ENCODE peak calls at places on chromosome 20, in six cellular contexts. B is right lobe of liver, M is K562, H is Panc1, Y is heart right ventricle, L is A549. I is an unnamed sample.
A peak's percentile ranks its signal among the peaks of the same experiment; 100 is the strongest.

GRCh38 chr20:19272976-19273654 is 60.7 kb downstream of the SLC24A3 start:
- ATAC-seq in B (no peak), M (no peak), Y (no peak), L (no peak), H (no peak), I (no peak)

GRCh38 chr20:32792316-32792715 is 27.4 kb upstream of the MAPRE1 start:
- ATAC-seq in L (no peak), H (no peak), Y (no peak), B (no peak), M (no peak), I (no peak)

GRCh38 chr20:45886590-45887345 is 654 bp downstream of the SPATA25 start:
- ATAC-seq in Y (no peak), H (no peak), L (no peak), M (no peak), B (no peak), I (no peak)

GRCh38 chr20:8924539-8924938 is 144.3 kb upstream of the PLCB4 start:
- ATAC-seq in Y (no peak), H (no peak), L (no peak), B (no peak), M (no peak), I (no peak)

GRCh38 chr20:49028684-49029083 is 17.4 kb upstream of the CSE1L start:
- ATAC-seq in M (peak; percentile 87), H (peak; percentile 82), Y (no peak), B (peak; percentile 33), L (peak; percentile 91), I (no peak)

GRCh38 chr20:16747291-16747811 is 807 bp upstream of the OTOR start:
- ATAC-seq in M (peak; percentile 71), B (peak; percentile 39), Y (no peak), H (no peak), L (peak; percentile 89), I (no peak)

GRCh38 chr20:45153756-45154155 is 20.9 kb upstream of the PI3 start:
- ATAC-seq in B (peak; percentile 53), M (no peak), Y (no peak), L (no peak), H (no peak), I (no peak)

GRCh38 chr20:6008254-6008653 is 45.6 kb downstream of the LRRN4 start:
- ATAC-seq in B (peak; percentile 45), M (no peak), Y (peak; percentile 66), L (no peak), H (no peak), I (peak; percentile 67)

GRCh38 chr20:5770240-5770986 is 20.2 kb downstream of the SHLD1 start:
- ATAC-seq in M (peak; percentile 43), L (no peak), B (no peak), H (no peak), Y (no peak), I (no peak)

GRCh38 chr20:4431446-4431845 is 290.3 kb upstream of the PRND start:
- ATAC-seq in Y (no peak), B (no peak), H (no peak), M (no peak), L (no peak), I (no peak)

GRCh38 chr20:34798328-34798727 is 27.1 kb downstream of the NCOA6 start:
- ATAC-seq in M (peak; percentile 17), B (no peak), H (no peak), Y (no peak), L (no peak), I (no peak)

GRCh38 chr20:53598140-53599038 is 4.8 kb upstream of the ZNF217 start:
- ATAC-seq in Y (no peak), H (no peak), B (no peak), L (no peak), M (no peak), I (no peak)

GRCh38 chr20:19928379-19929360 is 88.5 kb upstream of the NAA20 start:
- ATAC-seq in H (no peak), L (peak; percentile 38), Y (peak; percentile 14), M (no peak), B (no peak), I (peak; percentile 61)

GRCh38 chr20:54985100-54985499 is 509.7 kb downstream of the DOK5 start:
- ATAC-seq in H (no peak), B (no peak), M (no peak), L (no peak), Y (no peak), I (no peak)

GRCh38 chr20:54981181-54981580 is 505.8 kb downstream of the DOK5 start:
- ATAC-seq in L (no peak), Y (no peak), B (no peak), H (no peak), M (no peak), I (no peak)

GRCh38 chr20:54984104-54984448 is 508.7 kb downstream of the DOK5 start:
- ATAC-seq in M (no peak), H (no peak), B (no peak), Y (no peak), L (no peak), I (no peak)

DNA sequence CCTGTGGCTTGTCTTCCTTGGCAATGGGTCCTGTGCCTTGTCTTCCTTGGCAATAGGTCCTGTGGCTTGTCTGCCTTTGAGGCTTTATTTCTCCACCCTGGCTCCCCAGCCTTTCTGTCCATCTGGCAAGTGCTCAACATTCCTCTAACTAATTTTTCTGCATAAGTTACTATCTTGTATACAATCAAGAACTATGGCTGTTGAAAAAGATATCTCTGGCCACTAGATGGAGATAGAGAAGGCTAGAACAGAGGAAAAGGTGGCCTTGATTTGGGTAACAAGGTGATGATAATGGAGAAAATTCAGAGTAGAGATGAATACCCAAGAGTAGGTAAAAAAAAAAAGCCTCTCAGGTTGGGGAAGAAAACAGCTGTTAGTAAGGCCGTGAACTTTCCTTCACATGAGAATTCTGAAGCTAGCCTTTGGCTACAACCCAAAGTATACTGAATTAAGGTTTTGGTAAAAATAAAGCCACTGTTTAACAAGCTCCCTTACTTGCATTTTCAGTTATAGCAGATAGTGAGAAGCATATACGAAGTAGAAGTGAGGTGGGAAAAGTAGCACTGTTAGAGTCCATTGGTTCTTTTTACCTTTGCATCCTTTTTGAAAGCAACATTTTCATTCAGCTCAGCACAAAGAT is 505.0 kb downstream of the DOK5 start:
- ATAC-seq in Y (no peak), B (peak; percentile 42), M (no peak), L (peak; percentile 58), H (no peak), I (no peak)
- TF ChIP-seq CTCF in Y (peak; percentile 37), B (peak; percentile 48), M (no peak), L (peak; percentile 29), H (peak; percentile 39), I (no peak)

GRCh38 chr20:62370115-62370806 is 3.1 kb upstream of the LAMA5 start:
- ATAC-seq in Y (no peak), B (no peak), H (peak; percentile 37), M (no peak), L (peak; percentile 1), I (no peak)
- H3K4me1 ChIP-seq in Y (peaks cover 59% of the 10 kb centered on the region), B (no peaks in the 10 kb centered on the region), H (peaks cover 65% of the 10 kb centered on the region), M (peaks cover 39% of the 10 kb centered on the region), L (peaks cover 59% of the 10 kb centered on the region), I (peaks cover 57% of the 10 kb centered on the region)

GRCh38 chr20:62775206-62775605 is 21.1 kb upstream of the MRGBP start:
- ATAC-seq in B (no peak), H (no peak), M (no peak), L (no peak), Y (no peak), I (no peak)

GRCh38 chr20:62778058-62778457 is 18.2 kb upstream of the MRGBP start:
- ATAC-seq in H (no peak), L (no peak), M (no peak), Y (no peak), B (no peak), I (no peak)

GRCh38 chr20:62776035-62776691 is 20.1 kb upstream of the MRGBP start:
- ATAC-seq in H (peak; percentile 2), B (no peak), Y (no peak), M (peak; percentile 4), L (no peak), I (no peak)

GRCh38 chr20:62777528-62777830 is 18.8 kb upstream of the MRGBP start:
- ATAC-seq in B (no peak), M (no peak), Y (no peak), L (no peak), H (no peak), I (no peak)

DNA sequence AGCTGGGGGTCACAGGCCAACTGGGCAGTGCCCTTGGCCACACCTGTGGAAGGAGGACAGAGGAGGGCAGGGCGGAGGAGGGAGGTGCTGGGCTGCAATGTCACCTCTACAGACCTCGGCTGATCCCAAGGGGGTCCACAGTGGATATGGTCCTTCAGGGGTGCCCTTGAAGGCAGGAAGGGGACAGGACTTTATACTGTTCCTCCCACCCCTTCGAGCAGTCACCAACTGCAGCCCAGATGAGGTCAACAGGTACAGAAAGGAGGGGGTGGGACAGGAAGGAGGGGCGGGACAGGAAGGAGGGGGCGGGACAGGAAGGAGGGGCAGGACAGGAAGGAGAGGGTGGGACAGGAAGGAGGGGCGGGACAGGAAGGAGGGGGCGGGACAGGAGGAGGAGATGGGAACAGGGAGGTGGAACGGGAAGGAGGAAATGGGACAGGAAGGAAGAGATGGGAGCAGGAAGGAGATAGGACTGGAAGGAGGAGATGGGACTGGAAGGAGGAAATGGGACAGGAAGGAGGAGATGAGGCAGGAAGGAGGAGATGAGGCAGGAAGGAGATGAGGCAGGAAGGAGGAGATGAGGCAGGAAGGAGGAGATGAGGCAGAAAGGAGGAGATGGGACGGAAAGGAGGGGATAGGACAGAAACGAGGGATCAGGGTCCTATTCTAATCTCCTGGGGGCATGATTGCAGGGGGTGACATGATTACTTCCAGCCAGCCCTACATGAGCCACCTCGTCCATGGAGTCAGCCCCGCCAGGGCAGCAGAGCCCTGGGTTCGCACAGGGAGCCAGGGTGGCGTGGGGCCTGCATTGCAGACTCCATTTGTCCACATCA is 19.4 kb upstream of the MRGBP start:
- ATAC-seq in L (peak; percentile 60), H (peak; percentile 28), B (peak; percentile 55), Y (peak; percentile 26), M (peak; percentile 87), I (no peak)
- H3K4me3 ChIP-seq in L (no peak overlapping the region), H (no peak overlapping the region), B (peak overlapping the region; percentile 42), Y (no peak overlapping the region), M (peak overlapping the region; percentile 46), I (no peak overlapping the region)

GRCh38 chr20:12967932-12968331 is 40.8 kb upstream of the SPTLC3 start:
- ATAC-seq in H (no peak), L (no peak), Y (no peak), M (no peak), B (no peak), I (no peak)

GRCh38 chr20:12965212-12965879 is 43.4 kb upstream of the SPTLC3 start:
- ATAC-seq in B (peak; percentile 33), M (no peak), Y (no peak), L (no peak), H (no peak), I (no peak)

GRCh38 chr20:12968472-12968871 is 40.3 kb upstream of the SPTLC3 start:
- ATAC-seq in Y (no peak), M (no peak), B (no peak), H (no peak), L (no peak), I (no peak)

GRCh38 chr20:12965880-12966270 is 42.9 kb upstream of the SPTLC3 start:
- ATAC-seq in L (no peak), H (no peak), B (no peak), M (no peak), Y (no peak), I (no peak)

DNA sequence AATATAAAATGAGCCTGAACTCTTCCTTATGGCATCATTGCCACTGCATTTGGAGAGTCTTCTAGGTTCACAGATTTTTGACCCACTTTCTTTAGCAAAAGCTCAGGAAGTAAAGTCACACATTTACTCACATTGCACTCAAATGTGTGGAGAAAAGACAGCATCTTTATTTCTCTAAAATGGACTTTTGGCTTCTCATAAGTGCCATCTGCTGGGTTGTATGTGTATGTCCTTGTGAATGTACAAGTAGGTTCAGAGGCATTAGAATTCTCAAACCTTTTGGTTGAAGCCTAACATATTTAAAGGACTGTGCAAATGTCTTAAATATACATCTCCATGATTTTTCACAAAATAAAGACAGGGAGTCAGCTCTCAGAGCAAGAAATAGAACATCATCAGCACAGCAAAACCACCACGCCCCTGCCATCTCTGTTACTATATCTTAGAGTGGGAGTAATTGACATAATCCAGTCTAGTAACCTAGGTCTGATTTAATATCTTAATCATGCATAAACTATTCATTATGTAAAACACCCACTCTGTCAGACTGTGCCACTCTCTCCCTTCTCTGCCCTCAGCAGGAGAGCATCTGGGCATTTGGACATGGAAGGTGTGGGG is 42.2 kb upstream of the SPTLC3 start:
- ATAC-seq in B (peak; percentile 63), Y (no peak), H (no peak), M (no peak), L (peak; percentile 71), I (no peak)
- TF ChIP-seq CTCF in B (peak; percentile 40), Y (peak; percentile 28), H (peak; percentile 6), M (no peak), L (peak; percentile 68), I (peak; percentile 14)